ENCODE peak calls at places on chromosomes 2 and 18, in five cellular contexts. K, G, Y, Q and I are unnamed samples.

GRCh38 chr18:54712315-54712714 is 116.0 kb upstream of the RAB27B start:
- DNase-seq in K (no peak), G (no peak), Y (no peak), Q (peak), I (no peak)

GRCh38 chr2:197711576-197711975 is 6.4 kb downstream of the MARS2 start:
- DNase-seq in K (no peak), G (no peak), Y (no peak), Q (no peak), I (no peak)

GRCh38 chr2:40363631-40364030 is 88.3 kb downstream of the SLC8A1 start:
- DNase-seq in K (no peak), G (no peak), Y (no peak), Q (peak), I (no peak)

GRCh38 chr18:8849696-8850095 is 144.3 kb downstream of the MTCL1 start:
- DNase-seq in K (no peak), G (no peak), Y (no peak), Q (no peak), I (no peak)

GRCh38 chr2:206164261-206164862 is 4.7 kb downstream of the EEF1B2 start:
- DNase-seq in K (peak), G (no peak), Y (peak), Q (peak), I (peak)

GRCh38 chr2:230751062-230751461 is 38.4 kb downstream of the CAB39 start:
- DNase-seq in K (no peak), G (no peak), Y (no peak), Q (peak), I (no peak)

GRCh38 chr2:200411831-200412230 is 98.0 kb downstream of the KCTD18 start:
- DNase-seq in K (no peak), G (no peak), Y (no peak), Q (peak), I (no peak)

GRCh38 chr2:235005023-235005422 is 53.2 kb downstream of the SH3BP4 start:
- DNase-seq in K (no peak), G (no peak), Y (no peak), Q (no peak), I (no peak)

GRCh38 chr2:229731916-229732315 is 17.6 kb upstream of the DNER start:
- DNase-seq in K (peak), G (no peak), Y (no peak), Q (peak), I (no peak)

GRCh38 chr2:71669058-71669456 is 215.7 kb downstream of the DYSF start:
- DNase-seq in K (no peak), G (no peak), Y (no peak), Q (no peak), I (no peak)

GRCh38 chr2:75604479-75604878 is 42.1 kb upstream of the MRPL19 start:
- DNase-seq in K (no peak), G (no peak), Y (no peak), Q (no peak), I (no peak)

DNA sequence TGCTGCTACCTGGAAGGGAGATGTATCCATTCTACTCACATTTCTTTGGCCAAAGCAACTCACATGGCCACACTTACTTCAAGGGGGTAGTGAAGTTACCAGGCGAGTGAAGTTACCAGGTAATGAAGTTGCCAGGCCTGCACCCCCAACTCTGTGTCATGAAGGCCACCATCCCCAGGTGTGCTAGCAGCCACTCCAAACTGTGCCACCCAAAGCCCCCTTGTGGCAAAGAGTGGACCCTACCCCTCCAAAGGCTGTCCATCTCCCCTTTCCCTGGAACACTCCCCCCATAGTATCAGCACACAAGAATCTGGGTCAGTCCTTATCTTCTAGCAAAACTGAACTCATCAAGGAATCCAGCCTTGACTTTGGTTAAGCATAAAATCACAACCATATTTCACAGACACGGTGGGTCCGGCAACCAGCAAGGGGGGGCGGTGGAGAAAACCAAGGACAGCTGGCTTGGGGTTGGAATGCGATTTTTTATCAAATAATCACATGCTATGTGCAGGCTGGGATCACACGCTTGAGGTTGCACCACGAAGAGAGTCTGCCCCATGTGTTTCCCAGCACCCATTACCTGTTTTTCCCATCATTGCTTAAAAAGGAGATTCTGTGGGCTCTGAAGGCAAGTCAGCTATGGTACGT is 60.9 kb downstream of the ZFP36L2 start:
- DNase-seq in K (no peak), G (no peak), Y (no peak), Q (no peak), I (no peak)
- TF ChIP-seq CTCF in K (peak), G (no peak), Y (peak), Q (no peak), I (no peak)

GRCh38 chr2:158755738-158756137 is 39.4 kb upstream of the DAPL1 start:
- DNase-seq in K (no peak), G (no peak), Y (no peak), Q (no peak), I (no peak)
- TF ChIP-seq CTCF in K (peak), G (peak), Y (peak), Q (peak), I (no peak)

GRCh38 chr2:48425402-48425801 is 104.6 kb upstream of the STON1 start:
- DNase-seq in K (no peak), G (no peak), Y (no peak), Q (no peak), I (no peak)

GRCh38 chr2:48424356-48424755 is 105.6 kb upstream of the STON1 start:
- DNase-seq in K (no peak), G (no peak), Y (no peak), Q (no peak), I (no peak)

GRCh38 chr2:48420512-48421197 is 109.3 kb upstream of the STON1 start:
- DNase-seq in K (peak), G (peak), Y (peak), Q (peak), I (peak)

GRCh38 chr2:48424866-48425265 is 105.1 kb upstream of the STON1 start:
- DNase-seq in K (no peak), G (no peak), Y (no peak), Q (no peak), I (no peak)

DNA sequence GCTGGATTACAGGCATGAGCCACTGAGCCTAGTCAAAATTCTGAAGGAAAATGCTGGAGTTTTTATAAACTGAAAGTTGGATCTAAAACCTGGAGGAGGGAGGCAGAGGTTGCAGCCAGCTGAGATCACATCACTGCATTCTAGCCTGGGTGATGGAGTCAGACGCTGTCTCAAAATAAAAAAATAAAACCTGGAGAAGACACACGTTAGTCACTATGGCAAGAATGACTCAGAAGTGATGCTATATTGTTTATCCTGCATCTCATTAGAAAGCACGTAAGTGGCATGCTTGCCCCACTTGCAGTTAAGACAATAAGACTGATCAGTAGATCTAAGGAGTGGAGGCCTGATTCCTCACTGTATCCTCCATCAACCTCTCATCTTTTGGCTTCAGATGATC is 106.6 kb upstream of the STON1 start:
- DNase-seq in K (no peak), G (no peak), Y (no peak), Q (peak), I (no peak)
- TF ChIP-seq CTCF in K (no peak), G (no peak), Y (no peak), Q (no peak), I (no peak)

GRCh38 chr2:64469261-64469660 is 15.3 kb downstream of the LGALSL start:
- DNase-seq in K (no peak), G (no peak), Y (no peak), Q (no peak), I (no peak)
- TF ChIP-seq CTCF in K (no peak), G (no peak), Y (no peak), Q (no peak), I (no peak)